ENCODE peak calls at places on chromosomes 3 and 15, in eight cellular contexts. Q, V, D, H, P, I, C and W are unnamed samples. For H3K27me3 and H3K4me1, the result is how much of the 10 kb centered on the place peaks cover.

GRCh38 chr15:40251455-40252140 is 12.7 kb downstream of the PAK6 start:
- DNase-seq in Q (no peak), V (no peak), D (no peak), H (no peak), P (no peak), I (no peak), C (peak), W (no peak)

GRCh38 chr15:66563126-66563525 is 2.7 kb downstream of the LCTL start:
- DNase-seq in Q (no peak), V (no peak), D (no peak), H (no peak), P (no peak), I (no peak), C (no peak), W (no peak)

GRCh38 chr15:46059921-46060565 is 425.2 kb downstream of the SQOR start:
- DNase-seq in Q (no peak), V (no peak), D (no peak), H (no peak), P (no peak), I (no peak), C (no peak), W (no peak)

GRCh38 chr15:82129769-82130168 is 84.0 kb upstream of the MEX3B start:
- DNase-seq in Q (no peak), V (peak), D (no peak), H (no peak), P (no peak), I (no peak), C (no peak), W (no peak)

GRCh38 chr3:194906229-194906629 is 220.5 kb downstream of the FAM43A start:
- DNase-seq in Q (no peak), V (peak), D (peak), H (peak), P (no peak), I (no peak), C (no peak), W (no peak)

GRCh38 chr3:136545664-136546266 is 206.4 kb downstream of the STAG1 start:
- DNase-seq in Q (no peak), V (no peak), D (no peak), H (no peak), P (no peak), I (no peak), C (no peak), W (no peak)

GRCh38 chr15:40290540-40291087 is 7.8 kb upstream of the ANKRD63 start:
- DNase-seq in Q (no peak), V (no peak), D (no peak), H (no peak), P (no peak), I (no peak), C (no peak), W (no peak)

GRCh38 chr3:130828931-130829574 is 64.8 kb upstream of the ATP2C1 start:
- DNase-seq in Q (no peak), V (no peak), D (no peak), H (no peak), P (no peak), I (no peak), C (no peak), W (no peak)

GRCh38 chr15:68386587-68387287 is 45.2 kb downstream of the ITGA11 start:
- DNase-seq in Q (peak), V (no peak), D (peak), H (no peak), P (no peak), I (no peak), C (no peak), W (no peak)

GRCh38 chr3:184229424-184230080 is at the start of gene VWA5B2:
- DNase-seq in Q (peak), V (peak), D (no peak), H (peak), P (no peak), I (peak), C (peak), W (peak)

GRCh38 chr3:75101329-75102147 is 487.1 kb upstream of the CNTN3 start:
- DNase-seq in Q (no peak), V (no peak), D (no peak), H (peak), P (no peak), I (no peak), C (no peak), W (no peak)

GRCh38 chr15:56869573-56869972 is 48.9 kb upstream of the TCF12 start:
- DNase-seq in Q (peak), V (no peak), D (no peak), H (no peak), P (no peak), I (peak), C (peak), W (no peak)

GRCh38 chr3:141231923-141232861 is 567 bp downstream of the PXYLP1 start:
- DNase-seq in Q (peak), V (no peak), D (peak), H (peak), P (no peak), I (peak), C (peak), W (peak)

GRCh38 chr3:69433938-69434263 is 48.0 kb upstream of the FRMD4B start:
- DNase-seq in Q (no peak), V (peak), D (no peak), H (peak), P (no peak), I (no peak), C (no peak), W (no peak)

GRCh38 chr3:196227629-196228493 is 11.5 kb downstream of the SLC51A start:
- DNase-seq in Q (no peak), V (peak), D (no peak), H (no peak), P (no peak), I (no peak), C (no peak), W (no peak)

GRCh38 chr3:120642368-120642948 is 39.6 kb downstream of the HGD start:
- DNase-seq in Q (no peak), V (peak), D (no peak), H (no peak), P (no peak), I (no peak), C (no peak), W (no peak)

GRCh38 chr15:72172796-72173195 is 24.8 kb downstream of the GRAMD2A start:
- DNase-seq in Q (no peak), V (no peak), D (no peak), H (no peak), P (no peak), I (no peak), C (no peak), W (no peak)

GRCh38 chr3:70392227-70392626 is 79.8 kb upstream of the MDFIC2 start:
- DNase-seq in Q (no peak), V (no peak), D (no peak), H (no peak), P (peak), I (no peak), C (no peak), W (no peak)

GRCh38 chr3:14467723-14468620 is 65.6 kb downstream of the SLC6A6 start:
- DNase-seq in Q (peak), V (no peak), D (no peak), H (no peak), P (peak), I (no peak), C (no peak), W (peak)

GRCh38 chr15:25850154-25851111 is 12.7 kb downstream of the ATP10A start:
- DNase-seq in Q (peak), V (peak), D (peak), H (no peak), P (no peak), I (peak), C (peak), W (peak)

GRCh38 chr3:9396301-9396631 is 1.1 kb upstream of the SETD5 start:
- DNase-seq in Q (peak), V (peak), D (peak), H (peak), P (peak), I (no peak), C (no peak), W (peak)

GRCh38 chr3:5523125-5523524 is 335.6 kb downstream of the EDEM1 start:
- DNase-seq in Q (no peak), V (no peak), D (no peak), H (no peak), P (no peak), I (no peak), C (no peak), W (no peak)

GRCh38 chr3:117350386-117350785 is 640.8 kb downstream of the TUSC7 start:
- DNase-seq in Q (no peak), V (no peak), D (no peak), H (no peak), P (no peak), I (no peak), C (no peak), W (no peak)

GRCh38 chr3:157786216-157786615 is 283.0 kb upstream of the VEPH1 start:
- DNase-seq in Q (no peak), V (peak), D (no peak), H (peak), P (no peak), I (no peak), C (no peak), W (no peak)

GRCh38 chr3:31039145-31039544 is 144.7 kb upstream of the GADL1 start:
- DNase-seq in Q (no peak), V (no peak), D (no peak), H (peak), P (no peak), I (no peak), C (no peak), W (no peak)

GRCh38 chr3:188217011-188217463 is 63.1 kb downstream of the LPP start:
- DNase-seq in Q (no peak), V (no peak), D (no peak), H (no peak), P (no peak), I (no peak), C (no peak), W (no peak)

GRCh38 chr3:173410836-173411235 is 13.3 kb downstream of the NLGN1 start:
- DNase-seq in Q (no peak), V (no peak), D (no peak), H (no peak), P (no peak), I (no peak), C (no peak), W (no peak)

GRCh38 chr3:70803317-70803716 is 490.9 kb upstream of the MDFIC2 start:
- DNase-seq in Q (no peak), V (no peak), D (no peak), H (no peak), P (no peak), I (no peak), C (no peak), W (no peak)

GRCh38 chr3:72317491-72317890 is 530.8 kb downstream of the SHQ1 start:
- DNase-seq in Q (no peak), V (no peak), D (no peak), H (no peak), P (no peak), I (no peak), C (no peak), W (no peak)

GRCh38 chr15:70892002-70892911 is at the start of the genes LRRC49 and THAP10:
- DNase-seq in Q (peak), V (peak), D (peak), H (peak), P (peak), I (peak), C (peak), W (peak)

DNA sequence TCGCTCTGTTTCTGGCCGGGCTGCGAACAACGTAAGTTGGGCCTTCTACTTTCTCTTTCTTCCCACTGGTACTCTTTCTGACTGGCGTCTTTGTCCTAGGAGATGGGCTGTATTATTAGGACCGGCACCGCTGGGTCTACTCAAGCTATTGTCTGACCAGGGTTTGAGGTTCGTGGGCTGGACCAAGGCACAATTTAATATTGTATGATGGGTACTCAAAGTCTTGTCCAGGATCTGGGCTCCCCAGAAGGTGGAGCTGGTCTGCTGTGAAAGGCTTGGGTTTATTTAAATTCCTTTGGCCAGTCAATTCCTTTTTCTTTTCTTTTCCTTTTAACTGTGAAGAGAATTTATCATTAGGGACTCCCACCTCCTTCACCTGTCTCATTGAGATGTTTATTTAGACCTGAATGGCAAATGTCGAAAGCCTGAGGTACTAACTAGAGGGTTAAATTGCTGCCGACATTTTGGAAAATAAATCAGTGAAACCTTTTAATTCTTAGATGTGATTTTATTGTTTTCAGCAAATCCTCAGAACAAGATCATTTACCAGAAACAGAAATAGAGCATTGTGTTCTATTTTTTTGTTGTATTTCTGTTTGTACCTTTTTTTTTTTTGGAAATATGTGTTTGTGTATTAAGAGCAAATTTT is 410 bp downstream of the LRRC49 start:
- DNase-seq in Q (no peak), V (peak), D (no peak), H (peak), P (no peak), I (no peak), C (no peak), W (no peak)
- H3K27me3 ChIP-seq in Q (under half), V (under half), D (under half), H (under half), P (under half), I (under half), C (under half), W (under half)

GRCh38 chr15:100910556-100910955 is 8.6 kb upstream of the LRRK1 start:
- DNase-seq in Q (no peak), V (no peak), D (no peak), H (no peak), P (no peak), I (no peak), C (no peak), W (no peak)
- H3K27ac ChIP-seq in Q (no peak), V (no peak), D (no peak), H (no peak), P (no peak), I (no peak), C (no peak), W (no peak)

GRCh38 chr3:177212756-177213155 is 15.5 kb upstream of the TBL1XR1 start:
- DNase-seq in Q (no peak), V (no peak), D (no peak), H (no peak), P (no peak), I (no peak), C (no peak), W (no peak)
- H3K4me1 ChIP-seq in Q (under half), V (under half), D (under half), H (under half), P (under half), I (under half), C (under half), W (under half)

GRCh38 chr15:91116379-91117067 is 16.5 kb downstream of the SV2B start:
- DNase-seq in Q (no peak), V (peak), D (no peak), H (peak), P (no peak), I (no peak), C (no peak), W (no peak)
- H3K27me3 ChIP-seq in Q (under half), V (under half), D (under half), H (under half), P (under half), I (under half), C (under half), W (under half)

DNA sequence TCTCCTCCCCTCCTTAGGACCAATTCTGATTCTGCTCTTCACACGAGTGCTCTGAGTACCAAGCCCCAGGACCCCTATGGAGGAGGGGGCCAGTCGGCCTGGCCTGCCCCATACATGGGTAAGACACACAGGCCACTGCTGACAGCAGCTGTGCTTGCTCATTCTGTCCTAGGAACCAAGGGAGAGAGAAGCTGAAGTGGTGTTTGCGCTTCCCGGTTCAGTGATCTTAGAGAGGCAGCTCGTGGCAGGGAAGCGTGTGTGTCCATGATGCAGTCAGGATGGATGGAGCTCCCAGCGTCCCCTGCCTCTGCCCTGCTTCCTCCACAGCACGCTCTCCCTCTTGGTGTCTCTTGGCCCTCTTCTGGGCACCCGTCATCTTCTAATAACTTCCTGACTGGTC is 77.6 kb downstream of the CRTC3 start:
- DNase-seq in Q (no peak), V (no peak), D (no peak), H (no peak), P (no peak), I (no peak), C (no peak), W (no peak)
- H3K27ac ChIP-seq in Q (no peak), V (no peak), D (peak), H (no peak), P (no peak), I (peak), C (peak), W (no peak)

GRCh38 chr3:143428351-143428750 is 308.8 kb downstream of the CHST2 start:
- DNase-seq in Q (no peak), V (no peak), D (no peak), H (no peak), P (no peak), I (no peak), C (no peak), W (no peak)

GRCh38 chr3:143421556-143421955 is 302.0 kb downstream of the CHST2 start:
- DNase-seq in Q (no peak), V (peak), D (no peak), H (no peak), P (no peak), I (no peak), C (no peak), W (no peak)

GRCh38 chr3:143429628-143430514 is 310.3 kb downstream of the CHST2 start:
- DNase-seq in Q (no peak), V (peak), D (no peak), H (no peak), P (no peak), I (no peak), C (no peak), W (no peak)

GRCh38 chr3:143427626-143428025 is 308.1 kb downstream of the CHST2 start:
- DNase-seq in Q (no peak), V (no peak), D (no peak), H (no peak), P (no peak), I (no peak), C (no peak), W (no peak)

DNA sequence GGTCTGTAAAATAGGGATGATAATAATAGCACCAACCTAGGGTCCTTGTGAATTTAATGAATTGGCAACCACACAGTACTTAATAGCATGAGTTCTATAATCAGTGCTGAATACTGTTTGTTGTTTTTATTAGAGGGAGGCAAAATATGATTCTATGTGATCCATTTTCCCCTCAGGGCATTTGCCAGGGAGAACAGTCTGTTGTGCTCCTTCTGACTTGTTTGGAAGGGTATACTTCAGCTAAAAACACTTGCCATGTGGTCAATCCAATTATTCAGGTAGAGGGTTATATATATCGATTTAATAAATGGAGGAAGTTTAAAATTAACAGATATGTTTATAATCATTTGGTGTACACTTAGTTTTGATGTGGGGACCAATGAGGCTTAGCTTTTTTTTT is 305.3 kb downstream of the CHST2 start:
- DNase-seq in Q (no peak), V (no peak), D (no peak), H (no peak), P (no peak), I (no peak), C (no peak), W (no peak)
- H3K4me1 ChIP-seq in Q (under half), V (under half), D (under half), H (under half), P (under half), I (under half), C (under half), W (under half)